ENCODE peak calls at places on chromosomes 6 and 20, in eight cellular contexts. One of them, this sample, is unnamed.

GRCh38 chr6:63941747-63942470 is 306.3 kb downstream of the PHF3 start:
- DNase-seq in H1: no peak
- DNase-seq in H9: no peak
- DNase-seq in cardiac muscle cell: no peak
- DNase-seq in tibial nerve: no peak
- DNase-seq in A673: no peak
- DNase-seq in pancreas: no peak
- DNase-seq in right lobe of liver: no peak
- DNase-seq in this sample: no peak

GRCh38 chr6:105882071-105882803 is 203.9 kb upstream of the PRDM1 start:
- DNase-seq in tibial nerve: no peak
- DNase-seq in H9: no peak
- DNase-seq in H1: no peak
- DNase-seq in cardiac muscle cell: no peak
- DNase-seq in A673: no peak
- DNase-seq in right lobe of liver: no peak
- DNase-seq in pancreas: no peak
- DNase-seq in this sample: no peak

GRCh38 chr6:1388927-1389790 is at the start of gene FOXF2:
- DNase-seq in right lobe of liver: no peak
- DNase-seq in H1: no peak
- DNase-seq in H9: peak; percentile 79
- DNase-seq in tibial nerve: no peak
- DNase-seq in pancreas: no peak
- DNase-seq in cardiac muscle cell: peak; percentile 52
- DNase-seq in A673: no peak
- DNase-seq in this sample: no peak

GRCh38 chr20:43955244-43956191 is 40.9 kb downstream of the TOX2 start:
- DNase-seq in cardiac muscle cell: no peak
- DNase-seq in A673: peak; percentile 84
- DNase-seq in H9: no peak
- DNase-seq in pancreas: no peak
- DNase-seq in tibial nerve: peak; percentile 16
- DNase-seq in right lobe of liver: no peak
- DNase-seq in H1: no peak
- DNase-seq in this sample: no peak

GRCh38 chr6:35754452-35755321 is 17.9 kb downstream of the ARMC12 start:
- DNase-seq in H9: no peak
- DNase-seq in tibial nerve: no peak
- DNase-seq in A673: peak; percentile 44
- DNase-seq in cardiac muscle cell: no peak
- DNase-seq in right lobe of liver: no peak
- DNase-seq in H1: no peak
- DNase-seq in pancreas: peak; percentile 69
- DNase-seq in this sample: no peak

GRCh38 chr20:15931897-15932296 is 641.4 kb downstream of the KIF16B start:
- DNase-seq in A673: no peak
- DNase-seq in right lobe of liver: no peak
- DNase-seq in tibial nerve: no peak
- DNase-seq in cardiac muscle cell: no peak
- DNase-seq in H9: no peak
- DNase-seq in H1: no peak
- DNase-seq in pancreas: no peak
- DNase-seq in this sample: no peak

GRCh38 chr6:113364781-113365545 is 492.2 kb upstream of the MARCKS start:
- DNase-seq in pancreas: no peak
- DNase-seq in H1: no peak
- DNase-seq in right lobe of liver: no peak
- DNase-seq in A673: peak; percentile 26
- DNase-seq in H9: no peak
- DNase-seq in tibial nerve: no peak
- DNase-seq in cardiac muscle cell: no peak
- DNase-seq in this sample: no peak

GRCh38 chr6:45929421-45930361 is 86.0 kb downstream of the CLIC5 start:
- DNase-seq in pancreas: no peak
- DNase-seq in cardiac muscle cell: no peak
- DNase-seq in H1: no peak
- DNase-seq in A673: no peak
- DNase-seq in right lobe of liver: no peak
- DNase-seq in tibial nerve: no peak
- DNase-seq in H9: no peak
- DNase-seq in this sample: no peak

GRCh38 chr20:38764563-38765355 is 16.5 kb downstream of the ACTR5 start:
- DNase-seq in pancreas: peak; percentile 21
- DNase-seq in tibial nerve: no peak
- DNase-seq in A673: peak; percentile 22
- DNase-seq in right lobe of liver: no peak
- DNase-seq in cardiac muscle cell: no peak
- DNase-seq in H1: no peak
- DNase-seq in H9: no peak
- DNase-seq in this sample: peak; percentile 83

GRCh38 chr6:34531580-34532201 is 24.4 kb downstream of the SPDEF start:
- DNase-seq in H9: peak; percentile 97
- DNase-seq in cardiac muscle cell: peak; percentile 74
- DNase-seq in right lobe of liver: no peak
- DNase-seq in H1: peak; percentile 57
- DNase-seq in tibial nerve: peak; percentile 72
- DNase-seq in A673: peak; percentile 37
- DNase-seq in pancreas: peak; percentile 48
- DNase-seq in this sample: peak; percentile 91

GRCh38 chr20:9609892-9610502 is 95.6 kb downstream of the LAMP5 start:
- DNase-seq in A673: peak; percentile 79
- DNase-seq in right lobe of liver: peak; percentile 49
- DNase-seq in cardiac muscle cell: peak; percentile 76
- DNase-seq in tibial nerve: peak; percentile 65
- DNase-seq in pancreas: peak; percentile 27
- DNase-seq in H9: peak; percentile 73
- DNase-seq in H1: peak; percentile 31
- DNase-seq in this sample: peak; percentile 47

GRCh38 chr6:3501826-3502505 is 45.1 kb upstream of the SLC22A23 start:
- DNase-seq in tibial nerve: no peak
- DNase-seq in A673: no peak
- DNase-seq in pancreas: no peak
- DNase-seq in H1: no peak
- DNase-seq in H9: no peak
- DNase-seq in right lobe of liver: no peak
- DNase-seq in cardiac muscle cell: no peak
- DNase-seq in this sample: no peak
- H3K27ac ChIP-seq in tibial nerve: no peak overlapping the region
- H3K27ac ChIP-seq in A673: no peak overlapping the region
- H3K27ac ChIP-seq in pancreas: no peak overlapping the region
- H3K27ac ChIP-seq in H1: no peak overlapping the region
- H3K27ac ChIP-seq in H9: no peak overlapping the region
- H3K27ac ChIP-seq in right lobe of liver: no peak overlapping the region
- H3K27ac ChIP-seq in cardiac muscle cell: no peak overlapping the region
- H3K27ac ChIP-seq in this sample: no peak overlapping the region

DNA sequence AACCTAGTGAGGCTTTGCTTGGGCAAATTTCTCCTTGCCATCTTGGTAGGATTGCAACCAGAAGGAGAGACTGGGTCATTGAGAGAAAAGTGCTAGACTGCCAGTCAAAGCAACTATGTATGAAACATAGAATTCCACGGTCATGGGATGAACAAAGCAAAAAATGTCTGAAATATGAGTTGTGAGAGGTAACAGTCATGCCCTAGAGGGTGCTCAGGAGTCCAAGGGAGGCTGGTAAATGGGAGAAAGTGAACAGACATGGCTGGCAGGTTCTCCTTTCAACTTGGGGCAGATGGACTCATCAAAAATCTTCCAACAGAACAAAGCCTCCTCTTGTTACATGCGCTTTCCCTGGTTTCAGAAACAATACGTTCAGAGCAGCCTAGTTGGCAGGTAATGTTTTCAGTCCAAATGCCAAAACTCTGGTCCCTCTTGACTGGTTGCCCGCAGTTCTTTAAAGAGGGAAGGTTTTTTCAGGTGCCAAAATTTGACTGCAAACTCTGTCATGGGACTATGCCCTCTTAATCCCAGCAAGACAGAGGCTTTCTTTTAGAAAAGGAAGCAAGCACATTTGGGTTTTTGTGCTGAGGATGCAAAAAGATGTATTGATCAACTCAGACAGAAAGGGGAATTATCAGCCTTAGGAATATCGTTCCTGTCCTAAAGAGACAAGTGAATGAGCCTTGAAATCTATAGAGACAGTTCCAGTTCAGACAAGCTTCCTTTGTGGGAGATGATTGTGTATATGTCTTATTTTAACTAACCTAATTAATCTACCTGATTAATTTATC is 68.5 kb upstream of the SASH1 start:
- DNase-seq in cardiac muscle cell: no peak
- DNase-seq in right lobe of liver: no peak
- DNase-seq in A673: no peak
- DNase-seq in pancreas: no peak
- DNase-seq in H9: no peak
- DNase-seq in H1: no peak
- DNase-seq in tibial nerve: no peak
- DNase-seq in this sample: no peak
- TF ChIP-seq CTCF in cardiac muscle cell: peak; percentile 13
- TF ChIP-seq CTCF in right lobe of liver: no peak
- TF ChIP-seq CTCF in A673: no peak
- TF ChIP-seq CTCF in pancreas: no peak
- TF ChIP-seq CTCF in H9: no peak
- TF ChIP-seq CTCF in H1: no peak
- TF ChIP-seq CTCF in tibial nerve: no peak
- TF ChIP-seq CTCF in this sample: no peak

DNA sequence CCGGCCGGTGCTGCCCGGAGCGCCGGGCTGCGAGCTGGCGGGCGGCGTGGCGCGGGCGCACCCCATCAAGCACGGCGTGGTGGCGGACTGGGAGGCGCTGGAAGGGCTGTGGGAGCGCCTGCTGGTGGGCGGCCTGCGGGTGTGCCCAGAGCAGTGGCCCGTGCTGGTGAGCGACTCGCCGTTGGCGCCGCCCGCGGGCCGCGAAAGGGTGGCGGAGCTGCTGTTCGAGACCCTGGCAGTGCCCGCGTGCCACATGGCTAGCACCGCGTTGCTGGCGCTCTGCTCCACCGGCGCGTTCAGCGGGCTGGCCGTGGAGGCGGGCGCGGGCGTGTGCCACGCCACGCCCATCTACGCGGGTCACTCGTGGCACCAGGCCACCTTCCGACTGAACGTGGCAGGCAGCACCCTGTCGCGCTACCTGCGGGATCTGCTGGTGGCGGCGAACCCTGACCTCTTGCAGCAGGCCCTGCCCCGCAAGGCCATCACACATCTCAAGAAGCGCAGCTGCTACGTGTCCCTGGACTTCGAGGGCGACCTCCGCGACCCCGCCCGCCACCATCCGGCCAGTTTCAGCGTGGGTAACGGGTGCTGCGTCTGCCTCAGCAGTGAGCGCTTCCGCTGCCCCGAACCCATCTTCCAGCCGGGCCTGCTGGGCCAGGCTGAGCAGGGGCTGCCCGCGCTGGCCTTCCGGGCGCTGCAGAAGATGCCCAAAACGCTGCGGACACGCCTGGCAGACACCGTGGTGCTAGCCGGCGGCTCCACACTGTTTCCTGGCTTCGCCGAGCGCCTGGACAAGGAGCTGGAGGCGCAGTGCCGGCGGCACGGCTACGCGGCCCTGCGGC is 723 bp downstream of the ACTL10 start:
- DNase-seq in tibial nerve: no peak
- DNase-seq in H9: peak; percentile 89
- DNase-seq in right lobe of liver: peak; percentile 81
- DNase-seq in H1: no peak
- DNase-seq in cardiac muscle cell: no peak
- DNase-seq in A673: peak; percentile 88
- DNase-seq in pancreas: peak; percentile 74
- DNase-seq in this sample: peak; percentile 24
- H3K27ac ChIP-seq in tibial nerve: peak overlapping the region; percentile 93
- H3K27ac ChIP-seq in H9: no peak overlapping the region
- H3K27ac ChIP-seq in right lobe of liver: peak overlapping the region; percentile 53
- H3K27ac ChIP-seq in H1: no peak overlapping the region
- H3K27ac ChIP-seq in cardiac muscle cell: no peak overlapping the region
- H3K27ac ChIP-seq in A673: peak overlapping the region; percentile 29
- H3K27ac ChIP-seq in pancreas: peak overlapping the region; percentile 96
- H3K27ac ChIP-seq in this sample: peak overlapping the region; percentile 90

GRCh38 chr6:32475392-32476206 is 35.9 kb downstream of the HLA-DRA start:
- DNase-seq in cardiac muscle cell: no peak
- DNase-seq in right lobe of liver: no peak
- DNase-seq in A673: no peak
- DNase-seq in tibial nerve: no peak
- DNase-seq in H9: no peak
- DNase-seq in H1: no peak
- DNase-seq in pancreas: no peak
- DNase-seq in this sample: no peak
- TF ChIP-seq CTCF in cardiac muscle cell: no peak
- TF ChIP-seq CTCF in right lobe of liver: no peak
- TF ChIP-seq CTCF in A673: peak; percentile 20
- TF ChIP-seq CTCF in tibial nerve: no peak
- TF ChIP-seq CTCF in H9: no peak
- TF ChIP-seq CTCF in H1: no peak
- TF ChIP-seq CTCF in pancreas: no peak
- TF ChIP-seq CTCF in this sample: no peak

DNA sequence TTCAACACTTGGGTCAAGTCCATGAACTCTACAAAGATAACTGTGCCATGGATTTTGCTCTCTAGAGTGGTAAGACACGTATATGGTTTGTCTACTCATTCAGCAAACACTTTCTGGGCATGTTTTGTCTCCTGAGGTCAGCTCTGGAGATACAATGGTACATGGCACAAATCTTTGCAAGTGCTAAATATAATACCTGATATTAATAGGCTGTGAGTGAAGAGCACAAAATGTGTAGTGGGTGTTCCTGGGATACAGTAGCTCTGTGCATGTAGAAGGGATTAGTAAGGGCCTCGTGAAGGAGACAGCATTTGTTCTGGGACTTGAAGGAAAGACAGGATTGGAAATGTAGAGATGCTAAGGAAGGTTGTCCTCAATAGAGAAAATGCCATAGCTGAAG is 360.9 kb downstream of the BCKDHB start:
- DNase-seq in H9: no peak
- DNase-seq in H1: no peak
- DNase-seq in pancreas: no peak
- DNase-seq in A673: no peak
- DNase-seq in cardiac muscle cell: no peak
- DNase-seq in tibial nerve: no peak
- DNase-seq in right lobe of liver: no peak
- DNase-seq in this sample: no peak
- H3K27ac ChIP-seq in H9: no peak overlapping the region
- H3K27ac ChIP-seq in H1: no peak overlapping the region
- H3K27ac ChIP-seq in pancreas: no peak overlapping the region
- H3K27ac ChIP-seq in A673: no peak overlapping the region
- H3K27ac ChIP-seq in cardiac muscle cell: no peak overlapping the region
- H3K27ac ChIP-seq in tibial nerve: no peak overlapping the region
- H3K27ac ChIP-seq in right lobe of liver: no peak overlapping the region
- H3K27ac ChIP-seq in this sample: no peak overlapping the region

GRCh38 chr6:26045046-26045938 is 41.9 kb upstream of the HFE start:
- DNase-seq in pancreas: peak; percentile 76
- DNase-seq in right lobe of liver: peak; percentile 88
- DNase-seq in H1: no peak
- DNase-seq in H9: no peak
- DNase-seq in tibial nerve: peak; percentile 99
- DNase-seq in cardiac muscle cell: no peak
- DNase-seq in A673: peak; percentile 93
- DNase-seq in this sample: peak; percentile 79
- TF ChIP-seq CTCF in pancreas: no peak
- TF ChIP-seq CTCF in right lobe of liver: no peak
- TF ChIP-seq CTCF in H1: no peak
- TF ChIP-seq CTCF in H9: no peak
- TF ChIP-seq CTCF in tibial nerve: no peak
- TF ChIP-seq CTCF in cardiac muscle cell: peak; percentile 35
- TF ChIP-seq CTCF in A673: peak; percentile 19
- TF ChIP-seq CTCF in this sample: no peak